ENCODE peak calls at places on chromosomes 7 and 10, in nine cellular contexts. X is stimulated activated CD4-positive, alpha-beta T cell treated with anti-CD3 and anti-CD28 coated beads, Interleukin-1b, Interleukin-23, amount 100 ng/mL, for 24 hours; L is fibroblast of the conjunctiva; Z is activated T-cell treated with anti-CD3 and anti-CD28 coated beads for 4 hours; C is activated CD8-positive, alpha-beta memory T cell treated with anti-CD3 and anti-CD28 coated beads, Interleukin-2, amount 10 ng/mL, durations not matched to agents 7 days and 5 days; U is NCI-H146; T is NCI-H1092 treated with DMSO at 0.1 percent for 48 hours; M is stimulated activated CD8-positive, alpha-beta memory T cell treated with anti-CD3 and anti-CD28 coated beads, Interleukin-4, amount 100 ng/mL, for 4 hours; A is C1 segment of cervical spinal cord. P is an unnamed sample.

GRCh38 chr7:68424643-68425297 is 1173.5 kb upstream of the AUTS2 start:
- DNase-seq in C (no peak), A (no peak), L (no peak), X (no peak), U (no peak), Z (no peak), M (no peak), T (no peak), P (no peak)

GRCh38 chr10:31152421-31153133 is 120.9 kb upstream of the ZNF438 start:
- DNase-seq in X (no peak), C (no peak), A (no peak), Z (no peak), U (no peak), T (no peak), L (no peak), M (no peak), P (no peak)

GRCh38 chr10:120732067-120732466 is 119.1 kb upstream of the WDR11 start:
- DNase-seq in T (no peak), U (peak; percentile 13), Z (no peak), A (no peak), C (no peak), X (no peak), L (no peak), M (no peak), P (no peak)

GRCh38 chr7:20444041-20444440 is 113.3 kb downstream of the ITGB8 start:
- DNase-seq in X (no peak), L (no peak), M (no peak), T (no peak), C (no peak), A (no peak), Z (no peak), U (no peak), P (no peak)

GRCh38 chr7:47535704-47536628 is 45.9 kb downstream of the TNS3 start:
- DNase-seq in X (no peak), M (no peak), L (no peak), U (no peak), A (no peak), C (no peak), Z (no peak), T (no peak), P (no peak)

GRCh38 chr10:68144709-68145108 is 35.4 kb downstream of the MYPN start:
- DNase-seq in M (no peak), C (no peak), X (no peak), Z (no peak), U (no peak), T (no peak), A (no peak), L (no peak), P (no peak)

GRCh38 chr7:29623976-29624375 is 60.3 kb downstream of the PRR15 start:
- DNase-seq in Z (no peak), T (no peak), M (no peak), U (peak; percentile 5), C (no peak), X (no peak), L (no peak), A (no peak), P (no peak)

GRCh38 chr10:132109341-132110072 is 43.8 kb downstream of the JAKMIP3 start:
- DNase-seq in X (no peak), T (no peak), C (peak; percentile 25), U (no peak), M (no peak), Z (no peak), L (no peak), A (no peak), P (peak; percentile 75)

GRCh38 chr7:108452707-108453106 is 3.5 kb downstream of the NRCAM start:
- DNase-seq in L (no peak), X (no peak), T (peak; percentile 53), A (no peak), M (no peak), U (peak; percentile 20), C (no peak), Z (no peak), P (no peak)

GRCh38 chr10:30559118-30559684 is 70.4 kb downstream of the LYZL2 start:
- DNase-seq in T (no peak), C (no peak), L (no peak), Z (no peak), M (no peak), X (no peak), U (no peak), A (no peak), P (no peak)

GRCh38 chr7:158865462-158865922 is 9.1 kb downstream of the DYNC2I1 start:
- DNase-seq in X (no peak), U (no peak), Z (no peak), L (no peak), A (no peak), M (no peak), T (no peak), C (no peak), P (no peak)

GRCh38 chr7:104814671-104815400 is 199.2 kb upstream of the KMT2E start:
- DNase-seq in Z (no peak), A (no peak), L (no peak), M (no peak), T (no peak), X (no peak), U (no peak), C (no peak), P (no peak)

GRCh38 chr10:43921881-43922280 is 273.2 kb upstream of the ZNF32 start:
- DNase-seq in A (no peak), X (no peak), L (no peak), T (no peak), Z (no peak), M (no peak), U (no peak), C (peak; percentile 16), P (no peak)

GRCh38 chr10:113518816-113519591 is 33.8 kb upstream of the HABP2 start:
- DNase-seq in U (no peak), T (no peak), M (no peak), C (peak; percentile 4), Z (no peak), A (no peak), L (no peak), X (no peak), P (no peak)

GRCh38 chr7:36606442-36607205 is 117.7 kb downstream of the AOAH start:
- DNase-seq in X (no peak), U (peak; percentile 8), C (no peak), Z (no peak), M (no peak), T (peak; percentile 51), L (no peak), A (no peak), P (no peak)

GRCh38 chr10:89734616-89735015 is 33.2 kb downstream of the KIF20B start:
- DNase-seq in A (no peak), Z (no peak), C (no peak), X (no peak), T (no peak), U (no peak), L (no peak), M (no peak), P (no peak)

GRCh38 chr10:6920072-6921019 is 340.3 kb upstream of the PRKCQ start:
- DNase-seq in A (no peak), C (peak; percentile 91), X (peak; percentile 72), T (peak; percentile 19), L (peak; percentile 29), M (peak; percentile 72), U (peak; percentile 94), Z (peak; percentile 77), P (no peak)

GRCh38 chr10:102729090-102730026 is 14.4 kb upstream of the WBP1L start:
- DNase-seq in T (peak; percentile 29), U (peak; percentile 62), M (no peak), C (peak; percentile 82), A (peak; percentile 30), Z (peak; percentile 27), X (peak; percentile 30), L (peak; percentile 59), P (no peak)

GRCh38 chr10:116017405-116017804 is 255.6 kb downstream of the GFRA1 start:
- DNase-seq in C (no peak), M (no peak), U (no peak), A (no peak), X (no peak), T (no peak), L (no peak), Z (no peak), P (no peak)

P was measured in chondrocyte.